ENCODE peak calls at places on chromosomes 13 and 19, in five cellular contexts. X, Q, G, H and P are unnamed samples.

GRCh38 chr13:113947321-113948033 is 26.4 kb downstream of the C13orf46 start:
- DNase-seq in H (no peak), G (no peak), X (peak), Q (peak), P (no peak)

GRCh38 chr13:28220166-28220565 is 81.8 kb downstream of the PAN3 start:
- DNase-seq in G (peak), X (no peak), H (no peak), Q (no peak), P (no peak)

GRCh38 chr13:50085063-50085462 is 69.8 kb downstream of the KCNRG start:
- DNase-seq in H (no peak), X (no peak), G (peak), Q (no peak), P (no peak)

GRCh38 chr13:75458696-75459422 is 23.1 kb downstream of the TBC1D4 start:
- DNase-seq in G (no peak), H (peak), Q (no peak), X (no peak), P (peak)

GRCh38 chr13:52383362-52383761 is 22.6 kb downstream of the THSD1 start:
- DNase-seq in G (no peak), X (no peak), H (no peak), Q (no peak), P (no peak)

GRCh38 chr13:79805317-79805716 is 324.4 kb downstream of the NDFIP2 start:
- DNase-seq in H (no peak), X (no peak), G (peak), Q (no peak), P (no peak)

GRCh38 chr19:4338441-4339350 is at the start of gene STAP2:
- DNase-seq in H (peak), G (no peak), X (peak), Q (peak), P (no peak)

GRCh38 chr13:40101708-40102359 is 446.4 kb downstream of the COG6 start:
- DNase-seq in X (no peak), H (no peak), Q (no peak), G (no peak), P (no peak)

GRCh38 chr19:31436121-31436776 is 87.0 kb upstream of the TSHZ3 start:
- DNase-seq in X (no peak), G (peak), Q (no peak), H (no peak), P (no peak)

GRCh38 chr13:69585656-69586055 is 522.0 kb upstream of the ATXN8OS start:
- DNase-seq in Q (no peak), H (no peak), X (no peak), G (peak), P (no peak)

GRCh38 chr13:114148521-114148855 is 16.1 kb upstream of the RASA3 start:
- DNase-seq in Q (no peak), G (no peak), H (no peak), X (no peak), P (no peak)

GRCh38 chr13:98650376-98651107 is 73.6 kb upstream of the STK24 start:
- DNase-seq in H (no peak), G (no peak), Q (no peak), X (peak), P (no peak)

GRCh38 chr13:49759503-49759902 is 33.0 kb downstream of the KPNA3 start:
- DNase-seq in H (no peak), X (no peak), Q (no peak), G (peak), P (no peak)

GRCh38 chr13:104318121-104318520 is 1251.9 kb upstream of the SLC10A2 start:
- DNase-seq in Q (no peak), H (no peak), G (no peak), X (no peak), P (no peak)

DNA sequence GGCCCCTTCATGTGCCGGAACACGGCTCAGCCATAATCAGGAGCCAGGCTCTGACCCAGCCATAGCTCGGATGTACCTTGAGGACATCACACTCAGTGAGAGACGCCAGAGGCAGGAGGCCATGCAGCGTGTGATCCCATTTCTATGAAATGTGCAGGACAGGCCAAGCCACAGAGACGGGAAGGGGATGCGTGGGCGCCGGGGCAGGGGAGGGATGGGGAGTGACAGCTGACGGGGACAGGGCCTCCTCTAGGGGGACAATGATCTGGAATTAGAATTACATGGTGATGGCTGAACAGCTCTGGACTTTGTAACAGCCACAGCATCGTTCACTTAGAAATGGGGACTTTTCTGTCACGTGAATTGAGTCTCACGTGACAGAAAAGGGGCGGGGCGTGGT is 34.9 kb downstream of the SBNO2 start:
- DNase-seq in H (no peak), X (no peak), Q (no peak), G (no peak), P (no peak)
- TF ChIP-seq CTCF in H (no peak), X (no peak), Q (no peak), G (no peak), P (no peak)

GRCh38 chr19:54336893-54337857 is 1.8 kb downstream of the LILRA4 start:
- DNase-seq in H (no peak), G (no peak), X (no peak), Q (no peak), P (no peak)
- H3K27ac ChIP-seq in H (no peak), G (no peak), X (no peak), Q (no peak), P (no peak)

DNA sequence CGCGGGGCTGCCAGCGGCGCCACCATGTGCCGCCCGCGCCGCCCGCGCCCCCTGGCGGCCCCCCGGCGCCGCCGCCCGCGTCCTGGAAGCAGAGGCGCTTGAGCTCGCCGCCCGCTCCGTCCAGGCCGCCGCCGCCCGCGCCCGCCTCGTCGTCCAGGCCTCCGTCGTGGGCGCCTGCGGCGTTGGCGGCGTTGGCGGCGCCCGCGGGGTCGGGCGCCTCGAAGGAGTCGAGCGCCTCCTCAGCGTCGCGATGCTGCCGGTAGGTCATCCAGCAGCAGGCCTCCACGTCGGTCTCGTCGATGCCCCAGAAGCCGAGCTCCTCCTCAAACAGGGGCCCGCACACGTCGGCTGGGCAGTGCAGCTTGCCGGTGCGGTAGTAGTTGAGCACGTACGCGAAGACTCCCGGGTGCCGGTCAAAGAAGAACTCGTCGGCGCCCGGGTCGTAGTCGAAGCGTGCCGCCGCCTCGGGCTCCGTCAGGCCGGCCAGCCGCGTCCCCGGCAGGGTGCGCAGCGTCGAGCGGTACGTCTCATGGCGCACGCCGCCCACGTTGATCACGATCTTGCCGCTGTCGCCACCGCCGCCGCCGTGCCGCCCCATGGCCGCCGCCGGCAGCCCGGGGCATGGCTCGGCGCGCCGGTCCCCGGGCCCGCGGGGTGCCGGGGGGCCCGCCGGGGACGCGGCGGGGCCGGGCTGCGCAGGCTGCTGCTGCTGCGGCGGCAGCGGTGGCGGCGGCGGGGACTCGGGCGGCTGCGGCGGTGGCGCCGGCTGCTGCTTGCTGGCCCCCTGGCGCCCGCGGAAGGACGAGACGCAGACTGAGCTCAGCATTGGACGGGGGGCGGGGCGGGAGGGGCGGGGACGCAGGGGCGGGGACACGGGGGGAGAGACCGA is 676 bp downstream of the KCNC3 start:
- DNase-seq in X (no peak), H (no peak), G (peak), Q (no peak), P (no peak)
- TF ChIP-seq CTCF in X (no peak), H (no peak), G (no peak), Q (no peak), P (no peak)

DNA sequence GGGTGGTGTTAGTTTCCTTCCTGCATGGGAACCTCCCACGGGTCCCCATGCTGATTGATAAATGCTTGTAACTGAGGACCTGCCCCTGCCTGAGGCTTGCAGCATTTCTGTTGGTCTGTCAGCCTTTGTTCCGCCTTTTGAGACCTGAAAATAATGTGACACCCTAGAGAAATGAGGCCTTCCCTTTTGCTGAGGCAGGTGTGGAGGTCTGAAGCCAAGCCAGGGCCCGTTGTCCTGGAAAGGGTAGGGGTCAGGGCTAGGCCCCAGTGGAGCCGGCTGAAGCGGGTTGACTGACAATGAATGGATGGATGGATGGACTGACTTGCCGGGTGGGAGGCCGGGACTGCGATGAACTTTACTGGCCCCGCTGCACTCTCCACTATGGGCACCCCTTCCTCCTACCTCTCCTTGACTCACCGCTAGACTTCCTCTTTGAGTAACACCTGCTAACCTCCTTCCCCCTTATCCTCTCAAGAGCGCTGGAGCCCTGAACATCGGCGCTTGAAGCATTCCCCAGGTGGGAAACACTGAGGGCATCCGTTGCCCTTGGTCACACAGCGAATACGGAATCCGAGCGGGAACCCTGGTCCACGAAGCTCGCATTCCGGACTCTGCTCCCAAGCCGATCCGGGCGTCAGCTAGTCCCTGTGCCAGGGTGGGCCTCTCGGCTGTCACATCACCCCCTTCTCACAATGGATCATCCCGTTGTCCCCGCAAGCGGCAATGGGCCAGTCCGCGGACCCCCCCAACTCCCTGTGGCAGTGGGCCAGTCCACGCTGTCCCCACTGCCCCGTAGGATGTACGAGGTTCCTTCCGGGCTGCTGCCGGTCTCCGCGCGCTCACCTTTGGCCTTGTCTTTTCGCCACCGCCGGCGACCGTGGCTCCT is 4.4 kb downstream of the LIPE start:
- DNase-seq in G (peak), Q (peak), H (no peak), X (peak), P (no peak)
- H3K27ac ChIP-seq in G (no peak), Q (no peak), H (peak), X (peak), P (peak)

GRCh38 chr19:38737921-38738731 is 6.1 kb downstream of the CAPN12 start:
- DNase-seq in X (no peak), Q (no peak), H (no peak), G (no peak), P (no peak)
- TF ChIP-seq CTCF in X (no peak), Q (no peak), H (no peak), G (no peak), P (no peak)

GRCh38 chr13:110910013-110910890 is 4.6 kb downstream of the ANKRD10 start:
- DNase-seq in H (no peak), G (no peak), X (no peak), Q (no peak), P (no peak)
- H3K27ac ChIP-seq in H (no peak), G (no peak), X (no peak), Q (no peak), P (no peak)